ENCODE peak calls at places on chromosomes 5 and 9, in six cellular contexts. K is NCI-H146; C is NCI-H1092 treated with DMSO at 0.1 percent for 48 hours; O is putamen; R is naive B cell; U is activated naive CD8-positive, alpha-beta T cell treated with anti-CD3 and anti-CD28 coated beads for 36 hours. N is an unnamed sample.

GRCh38 chr5:35096209-35096608 is 48.5 kb upstream of the AGXT2 start:
- DNase-seq in U (no peak), R (no peak), K (no peak), C (no peak), O (no peak), N (no peak)

GRCh38 chr9:112571624-112572341 is 85.2 kb downstream of the KIAA1958 start:
- DNase-seq in U (no peak), O (no peak), C (no peak), R (no peak), K (no peak), N (no peak)

GRCh38 chr5:53406630-53407316 is 73.7 kb upstream of the FST start:
- DNase-seq in C (no peak), U (no peak), R (no peak), K (no peak), O (no peak), N (no peak)

GRCh38 chr9:36358486-36358885 is 41.6 kb downstream of the RNF38 start:
- DNase-seq in R (no peak), U (no peak), K (no peak), O (no peak), C (no peak), N (no peak)

GRCh38 chr5:75059887-75060286 is 7.5 kb upstream of the GCNT4 start:
- DNase-seq in K (no peak), R (no peak), O (peak), U (peak), C (no peak), N (peak)

GRCh38 chr9:84447305-84447704 is 106.7 kb upstream of the SLC28A3 start:
- DNase-seq in C (no peak), U (no peak), R (no peak), K (no peak), O (no peak), N (no peak)

GRCh38 chr5:95738069-95738468 is 6.9 kb downstream of the RHOBTB3 start:
- DNase-seq in R (no peak), O (no peak), C (no peak), U (no peak), K (no peak), N (no peak)

GRCh38 chr5:135466178-135467050 is 14.3 kb upstream of the TIFAB start:
- DNase-seq in K (peak), R (peak), C (peak), U (peak), O (peak), N (peak)

GRCh38 chr5:134345996-134346395 is 21.0 kb downstream of the CDKL3 start:
- DNase-seq in C (no peak), K (no peak), O (no peak), U (no peak), R (no peak), N (no peak)

GRCh38 chr5:151005975-151006576 is 14.3 kb upstream of the GPX3 start:
- DNase-seq in R (no peak), K (no peak), O (no peak), U (no peak), C (no peak), N (no peak)

GRCh38 chr9:133738039-133738805 is at the start of gene SARDH:
- DNase-seq in O (no peak), R (peak), C (peak), K (peak), U (peak), N (no peak)

GRCh38 chr9:112764344-112764743 is 13.8 kb downstream of the SNX30 start:
- DNase-seq in K (no peak), R (no peak), O (no peak), C (no peak), U (no peak), N (no peak)

GRCh38 chr5:146516151-146516475 is at the start of gene GPR151:
- DNase-seq in C (no peak), K (no peak), R (no peak), O (peak), U (no peak), N (no peak)

GRCh38 chr9:5721279-5722087 is 92.6 kb downstream of the RIC1 start:
- DNase-seq in K (peak), O (no peak), C (no peak), R (no peak), U (no peak), N (no peak)

GRCh38 chr5:32710859-32711692 is at the start of gene NPR3:
- DNase-seq in C (no peak), K (no peak), R (no peak), O (no peak), U (peak), N (no peak)

GRCh38 chr9:94056442-94056974 is 27.8 kb upstream of the PTPDC1 start:
- DNase-seq in U (no peak), R (no peak), C (no peak), O (no peak), K (no peak), N (no peak)

GRCh38 chr5:130268489-130268888 is 364.2 kb downstream of the CHSY3 start:
- DNase-seq in R (no peak), O (no peak), U (no peak), K (no peak), C (no peak), N (no peak)

GRCh38 chr5:178425621-178426068 is 164.5 kb downstream of the COL23A1 start:
- DNase-seq in R (no peak), O (no peak), U (no peak), C (no peak), K (no peak), N (no peak)

GRCh38 chr9:2427016-2427891 is 194.3 kb upstream of the VLDLR start:
- DNase-seq in O (no peak), U (no peak), C (peak), K (no peak), R (no peak), N (no peak)

GRCh38 chr5:2759696-2760461 is 8.4 kb upstream of the IRX2 start:
- DNase-seq in R (no peak), K (no peak), C (no peak), O (no peak), U (no peak), N (no peak)

GRCh38 chr5:174323878-174324281 is 278.4 kb downstream of the NSG2 start:
- DNase-seq in C (no peak), O (peak), K (peak), U (no peak), R (no peak), N (no peak)

GRCh38 chr5:67770431-67771025 is 445.0 kb upstream of the PIK3R1 start:
- DNase-seq in C (no peak), U (no peak), R (no peak), K (no peak), O (no peak), N (no peak)

N was measured in T follicular helper cell.